ENCODE peak calls at places on chromosomes 3 and 15, in eight cellular contexts. K, D, R, Z, B, C, O and I are unnamed samples.

GRCh38 chr3:30180305-30181275 is 425.8 kb upstream of the TGFBR2 start:
- DNase-seq in B (no peak), C (no peak), Z (no peak), R (no peak), K (no peak), D (peak; percentile 55), O (no peak), I (no peak)

GRCh38 chr3:115245437-115245836 is 98.3 kb upstream of the ZBTB20 start:
- DNase-seq in B (no peak), Z (no peak), O (no peak), K (no peak), D (no peak), R (no peak), C (no peak), I (peak; percentile 53)

GRCh38 chr15:98876461-98877369 is 130.9 kb downstream of the PGPEP1L start:
- DNase-seq in K (no peak), Z (no peak), O (no peak), R (no peak), B (no peak), D (no peak), C (no peak), I (no peak)

GRCh38 chr15:47460775-47461174 is 256.5 kb upstream of the SEMA6D start:
- DNase-seq in B (no peak), R (peak; percentile 0), C (peak; percentile 38), K (no peak), O (no peak), Z (no peak), D (no peak), I (no peak)

GRCh38 chr15:84840741-84841429 is 23.7 kb downstream of the ALPK3 start:
- DNase-seq in C (no peak), K (no peak), O (no peak), D (no peak), B (no peak), R (no peak), Z (no peak), I (peak; percentile 84)

GRCh38 chr3:42443819-42444436 is 33.5 kb upstream of the LYZL4 start:
- DNase-seq in D (peak; percentile 24), Z (peak; percentile 83), C (peak; percentile 21), O (peak; percentile 62), B (peak; percentile 82), K (peak; percentile 17), R (peak; percentile 78), I (peak; percentile 92)

GRCh38 chr15:68565701-68566100 is 13.1 kb upstream of the CORO2B start:
- DNase-seq in D (no peak), O (no peak), C (peak; percentile 33), K (no peak), R (no peak), Z (no peak), B (no peak), I (no peak)

GRCh38 chr3:65927576-65927975 is 111.1 kb downstream of the MAGI1 start:
- DNase-seq in O (no peak), C (no peak), Z (no peak), R (no peak), D (no peak), B (no peak), K (no peak), I (no peak)

GRCh38 chr15:33963831-33964664 is 4.2 kb upstream of the CHRM5 start:
- DNase-seq in C (peak; percentile 27), D (peak; percentile 0), K (no peak), Z (peak; percentile 53), B (no peak), R (peak; percentile 56), O (no peak), I (no peak)

GRCh38 chr15:42364529-42364928 is 5.2 kb downstream of the CAPN3 start:
- DNase-seq in B (no peak), D (no peak), O (peak; percentile 13), C (peak; percentile 55), Z (no peak), R (no peak), K (no peak), I (peak; percentile 44)

GRCh38 chr3:172467170-172467824 is 19.0 kb upstream of the GHSR start:
- DNase-seq in O (no peak), K (no peak), D (no peak), R (no peak), Z (no peak), C (no peak), B (no peak), I (no peak)

GRCh38 chr3:75906555-75907112 is 121.3 kb upstream of the ZNF717 start:
- DNase-seq in K (no peak), R (no peak), O (peak; percentile 8), D (no peak), Z (no peak), C (no peak), B (no peak), I (no peak)

GRCh38 chr15:48202068-48202467 is 4.0 kb upstream of the SLC12A1 start:
- DNase-seq in D (no peak), Z (no peak), O (no peak), K (no peak), C (no peak), B (no peak), R (no peak), I (no peak)

GRCh38 chr3:185715091-185715490 is 109.8 kb downstream of the IGF2BP2 start:
- DNase-seq in C (no peak), O (no peak), B (no peak), D (no peak), Z (no peak), K (no peak), R (no peak), I (no peak)

GRCh38 chr3:123634149-123635051 is 49.5 kb upstream of the HACD2 start:
- DNase-seq in O (no peak), C (no peak), Z (no peak), D (no peak), K (no peak), B (no peak), R (no peak), I (no peak)

GRCh38 chr3:171459130-171459941 is 869 bp downstream of the TNIK start:
- DNase-seq in K (peak; percentile 51), B (peak; percentile 50), Z (peak; percentile 43), D (peak; percentile 63), C (peak; percentile 42), R (peak; percentile 68), O (peak; percentile 38), I (peak; percentile 16)

GRCh38 chr3:186307594-186307993 is 54.4 kb downstream of the DGKG start:
- DNase-seq in Z (peak; percentile 48), K (no peak), R (peak; percentile 29), O (no peak), D (no peak), C (no peak), B (no peak), I (no peak)

GRCh38 chr15:81911572-81911971 is 134.2 kb downstream of the MEX3B start:
- DNase-seq in O (no peak), K (no peak), C (no peak), Z (no peak), B (no peak), R (no peak), D (no peak), I (no peak)

GRCh38 chr15:78880242-78880533 is 7.5 kb downstream of the MORF4L1 start:
- DNase-seq in K (no peak), C (no peak), D (no peak), R (no peak), Z (no peak), O (no peak), B (no peak), I (no peak)

GRCh38 chr3:143137637-143138036 is 18.1 kb downstream of the CHST2 start:
- DNase-seq in C (no peak), D (no peak), Z (no peak), O (no peak), B (no peak), R (no peak), K (no peak), I (no peak)